ENCODE peak calls at places on chromosomes 3 and 15, in seven cellular contexts. Z is gastrocnemius medialis; F is pancreas; U is CD8-positive, alpha-beta T cell; K is thoracic aorta; R is cardiac fibroblast; Q is suprapubic skin. Y is an unnamed sample.

GRCh38 chr3:56758539-56758981 is 43.2 kb downstream of the ARHGEF3 start:
- DNase-seq in K (no peak), F (peak; percentile 60), Z (peak; percentile 27), R (peak; percentile 92), U (peak; percentile 39), Q (no peak), Y (peak; percentile 88)

GRCh38 chr3:184092199-184092598 is 4.7 kb upstream of the HTR3E start:
- DNase-seq in F (no peak), U (no peak), R (no peak), Q (no peak), Z (no peak), K (no peak), Y (no peak)

GRCh38 chr3:158846803-158847465 is 45.1 kb downstream of the MFSD1 start:
- DNase-seq in Z (no peak), U (no peak), Q (no peak), K (no peak), R (no peak), F (no peak), Y (no peak)

GRCh38 chr3:122799322-122799721 is 4.5 kb downstream of the SLC49A4 start:
- DNase-seq in R (no peak), U (no peak), Q (no peak), F (no peak), K (no peak), Z (no peak), Y (no peak)

GRCh38 chr3:63450634-63451363 is 172.7 kb downstream of the SYNPR start:
- DNase-seq in K (no peak), F (no peak), R (no peak), U (no peak), Q (no peak), Z (no peak), Y (no peak)

GRCh38 chr3:110397115-110397514 is 674.5 kb upstream of the NECTIN3 start:
- DNase-seq in K (no peak), U (no peak), F (no peak), R (peak; percentile 6), Q (no peak), Z (no peak), Y (no peak)

GRCh38 chr15:78800189-78800588 is 11.1 kb downstream of the ADAMTS7 start:
- DNase-seq in Q (no peak), K (no peak), Z (no peak), U (no peak), R (no peak), F (no peak), Y (no peak)

GRCh38 chr15:64284037-64284436 is 71.9 kb downstream of the CSNK1G1 start:
- DNase-seq in U (no peak), F (no peak), K (no peak), Q (no peak), R (peak; percentile 69), Z (no peak), Y (peak; percentile 63)

GRCh38 chr15:80984856-80985255 is 4.8 kb downstream of the MESD start:
- DNase-seq in Q (no peak), F (no peak), Z (no peak), U (no peak), K (no peak), R (no peak), Y (no peak)

GRCh38 chr15:40415226-40415625 is 9.6 kb downstream of the IVD start:
- DNase-seq in Q (no peak), K (no peak), F (no peak), U (no peak), Z (no peak), R (no peak), Y (no peak)

GRCh38 chr3:52606373-52607085 is 70.1 kb downstream of the UQCC5 start:
- DNase-seq in F (peak; percentile 57), K (no peak), Z (peak; percentile 79), Q (no peak), R (peak; percentile 37), U (no peak), Y (peak; percentile 25)

GRCh38 chr3:187197255-187197654 is at the start of gene RTP1:
- DNase-seq in R (no peak), F (no peak), Z (no peak), Q (no peak), K (no peak), U (no peak), Y (no peak)

GRCh38 chr3:101235048-101235447 is 85.3 kb downstream of the IMPG2 start:
- DNase-seq in Z (peak; percentile 36), U (no peak), R (no peak), F (no peak), Q (no peak), K (no peak), Y (no peak)

GRCh38 chr3:187211532-187212274 is 14.4 kb downstream of the RTP1 start:
- DNase-seq in U (no peak), F (no peak), R (no peak), Q (no peak), Z (no peak), K (no peak), Y (peak; percentile 32)

GRCh38 chr3:116155830-116156229 is 289.5 kb downstream of the LSAMP start:
- DNase-seq in U (no peak), K (no peak), Z (no peak), Q (no peak), F (no peak), R (peak; percentile 58), Y (no peak)

GRCh38 chr15:68333775-68334470 is 56.4 kb downstream of the FEM1B start:
- DNase-seq in R (peak; percentile 69), Q (no peak), F (no peak), U (no peak), Z (no peak), K (no peak), Y (peak; percentile 46)

GRCh38 chr3:144677118-144677517 is 705.5 kb downstream of the DIPK2A start:
- DNase-seq in Q (no peak), U (no peak), F (no peak), Z (no peak), R (peak; percentile 33), K (no peak), Y (peak; percentile 5)

GRCh38 chr15:38193496-38193895 is 59.1 kb upstream of the SPRED1 start:
- DNase-seq in Z (no peak), R (no peak), Q (no peak), U (no peak), K (no peak), F (no peak), Y (peak; percentile 44)

GRCh38 chr15:96330450-96331140 is at the start of gene NR2F2:
- DNase-seq in Z (peak; percentile 97), U (no peak), R (peak; percentile 100), Q (peak; percentile 97), K (peak; percentile 83), F (peak; percentile 95), Y (peak; percentile 100)

GRCh38 chr3:43526956-43527355 is 94.9 kb downstream of the ANO10 start:
- DNase-seq in K (no peak), Q (no peak), F (no peak), R (no peak), U (no peak), Z (no peak), Y (no peak)

GRCh38 chr15:93941687-93942086 is 289.7 kb upstream of the MCTP2 start:
- DNase-seq in Z (peak; percentile 56), Q (no peak), K (no peak), F (no peak), U (no peak), R (no peak), Y (no peak)

GRCh38 chr3:140031170-140031569 is 96.2 kb downstream of the CLSTN2 start:
- DNase-seq in F (no peak), U (no peak), K (no peak), Q (no peak), Z (no peak), R (no peak), Y (no peak)

GRCh38 chr3:63046580-63046979 is 171.4 kb upstream of the CADPS start:
- DNase-seq in K (no peak), Z (no peak), R (no peak), U (no peak), Q (no peak), F (no peak), Y (no peak)

GRCh38 chr3:170961616-170962400 is 53.4 kb upstream of the EIF5A2 start:
- DNase-seq in F (no peak), Q (no peak), R (peak; percentile 68), Z (no peak), U (no peak), K (no peak), Y (peak; percentile 62)

GRCh38 chr3:46593274-46593862 is 19.0 kb upstream of the FAM240A start:
- DNase-seq in F (no peak), Z (no peak), R (no peak), Q (no peak), K (no peak), U (no peak), Y (no peak)
- TF ChIP-seq CTCF in F (no peak), Z (no peak), R (no peak), Q (no peak), K (no peak), U (no peak), Y (no peak)

DNA sequence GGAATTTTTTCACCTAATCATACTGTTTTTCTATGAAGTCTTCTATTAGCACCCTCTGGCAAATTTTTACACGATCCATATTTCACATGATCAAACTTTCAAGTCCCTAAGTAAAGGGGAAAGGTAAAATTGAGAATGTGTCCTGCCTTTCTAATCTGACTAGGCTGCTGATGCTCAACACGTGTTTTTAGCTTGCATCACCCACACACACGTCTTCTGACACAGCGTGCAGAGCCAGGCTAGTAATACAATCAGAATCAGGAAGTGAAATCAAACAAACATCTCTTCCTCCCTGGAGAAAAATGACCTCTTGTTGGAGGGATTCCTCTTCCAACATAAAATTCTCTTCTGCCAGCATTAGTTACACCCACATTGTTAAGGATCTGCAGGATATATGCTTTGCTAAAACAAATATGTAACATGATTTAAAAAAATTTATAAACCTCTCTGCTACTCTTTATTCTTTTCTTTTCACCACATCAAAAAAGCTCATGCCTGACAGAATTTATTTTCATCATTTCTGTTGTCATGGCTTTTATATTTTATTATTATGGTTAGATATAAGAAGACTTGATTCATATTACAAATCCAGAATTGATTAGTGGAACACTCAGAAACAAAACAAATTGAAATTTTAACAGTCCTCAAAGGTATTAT is 122.4 kb downstream of the RAP2B start:
- DNase-seq in Z (peak; percentile 46), R (peak; percentile 90), Q (no peak), K (peak; percentile 32), F (peak; percentile 53), U (peak; percentile 23), Y (peak; percentile 85)
- H3K4me3 ChIP-seq in Z (no peak overlapping the region), R (no peak overlapping the region), Q (no peak overlapping the region), K (peak overlapping the region; percentile 30), F (no peak overlapping the region), U (no peak overlapping the region), Y (no peak overlapping the region)

GRCh38 chr15:89299896-89300295 is 34.7 kb downstream of the POLG start:
- DNase-seq in U (no peak), Z (no peak), F (no peak), Q (no peak), K (no peak), R (peak; percentile 68), Y (peak; percentile 43)
- TF ChIP-seq CTCF in U (no peak), Z (no peak), F (no peak), Q (no peak), K (no peak), R (peak; percentile 22), Y (peak; percentile 35)

DNA sequence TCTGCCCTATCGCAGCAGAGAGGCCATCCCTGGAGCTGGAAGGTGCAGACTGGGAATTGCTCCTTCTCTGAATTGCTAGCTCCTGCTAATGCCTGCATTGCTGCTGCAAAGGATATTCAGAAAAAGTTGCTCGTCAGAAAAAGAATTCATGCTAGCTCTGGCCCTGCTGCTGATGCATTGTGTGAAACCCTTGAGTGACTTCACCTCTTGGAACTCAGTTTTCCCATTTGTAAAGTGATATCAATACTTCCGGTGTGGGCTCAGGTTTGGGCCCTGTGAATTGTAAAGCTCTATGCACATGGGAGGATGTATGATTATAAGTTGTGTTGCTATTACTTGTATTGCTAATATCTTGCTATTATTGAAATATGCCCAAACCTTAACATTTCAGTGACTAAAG is 11.4 kb downstream of the SQOR start:
- DNase-seq in K (no peak), R (peak; percentile 61), Q (no peak), Z (no peak), U (no peak), F (no peak), Y (peak; percentile 16)
- H3K4me3 ChIP-seq in K (peak overlapping the region; percentile 1), R (no peak overlapping the region), Q (no peak overlapping the region), Z (no peak overlapping the region), U (no peak overlapping the region), F (no peak overlapping the region), Y (no peak overlapping the region)